ENCODE peak calls at places on chromosome X, in ten cellular contexts. R is tibial nerve, F is uterus, G is sigmoid colon, A is right lobe of liver, L is stomach, V is heart left ventricle, W is A549, D is IMR-90, H is Peyer's patch. C is an unnamed sample.

GRCh38 chrX:120795301-120795700 is 80.4 kb downstream of the CT47B1 start:
- DNase-seq in D (no peak), H (no peak), F (no peak), G (no peak), W (no peak), V (no peak), R (no peak), L (no peak), A (no peak), C (no peak)

GRCh38 chrX:136762820-136763452 is 17.8 kb downstream of the ARHGEF6 start:
- DNase-seq in R (no peak), H (no peak), A (no peak), F (no peak), W (no peak), D (no peak), L (no peak), V (no peak), G (no peak), C (no peak)

GRCh38 chrX:56763556-56764152 is 34.6 kb downstream of the NBDY start:
- DNase-seq in D (peak), A (peak), G (peak), L (peak), H (peak), F (peak), W (no peak), R (no peak), V (peak), C (peak)

GRCh38 chrX:20382518-20383291 is 116.0 kb upstream of the RPS6KA3 start:
- DNase-seq in F (no peak), W (peak), L (no peak), V (no peak), D (no peak), A (no peak), H (peak), G (no peak), R (no peak), C (no peak)

GRCh38 chrX:95058815-95059214 is 1384.8 kb downstream of the FAM133A start:
- DNase-seq in G (no peak), V (no peak), A (no peak), F (no peak), D (peak), R (no peak), L (no peak), H (no peak), W (peak), C (no peak)

GRCh38 chrX:76148011-76148665 is 24.7 kb upstream of the PBDC1 start:
- DNase-seq in A (no peak), H (no peak), R (no peak), L (no peak), F (peak), W (no peak), G (no peak), V (no peak), D (peak), C (no peak)

GRCh38 chrX:43676960-43677582 is 21.0 kb downstream of the MAOA start:
- DNase-seq in W (peak), V (no peak), F (no peak), R (no peak), A (no peak), L (no peak), G (no peak), D (no peak), H (no peak), C (no peak)

GRCh38 chrX:49879656-49880277 is 483 bp downstream of the USP27X start:
- DNase-seq in G (no peak), W (no peak), H (no peak), D (peak), V (no peak), F (no peak), L (no peak), A (no peak), R (no peak), C (no peak)

GRCh38 chrX:134821901-134822300 is 163.6 kb upstream of the PLAC1 start:
- DNase-seq in V (no peak), R (no peak), D (peak), L (no peak), G (no peak), W (no peak), F (no peak), A (no peak), H (no peak), C (no peak)

GRCh38 chrX:72430405-72430968 is 124.8 kb upstream of the CITED1 start:
- DNase-seq in H (no peak), V (no peak), F (no peak), R (no peak), A (no peak), L (no peak), G (no peak), D (no peak), W (no peak), C (no peak)

GRCh38 chrX:43559643-43560042 is 96.5 kb upstream of the MAOA start:
- DNase-seq in W (peak), G (peak), F (peak), A (peak), H (peak), D (peak), L (peak), V (peak), R (peak), C (peak)

GRCh38 chrX:112839856-112840255 is 775 bp downstream of the AMOT start:
- DNase-seq in W (no peak), R (no peak), D (no peak), G (no peak), V (no peak), F (no peak), A (no peak), H (no peak), L (no peak), C (no peak)

GRCh38 chrX:41695464-41695863 is 6.7 kb downstream of the GPR34 start:
- DNase-seq in A (no peak), R (no peak), L (no peak), V (no peak), F (no peak), W (peak), D (peak), G (no peak), H (no peak), C (no peak)

GRCh38 chrX:45758319-45758718 is 557.6 kb upstream of the DIPK2B start:
- DNase-seq in H (peak), L (no peak), R (no peak), W (no peak), A (no peak), F (no peak), G (no peak), D (peak), V (no peak), C (no peak)

GRCh38 chrX:45758738-45759397 is 558.2 kb upstream of the DIPK2B start:
- DNase-seq in H (peak), R (no peak), W (no peak), F (no peak), D (peak), L (no peak), G (no peak), V (no peak), A (no peak), C (no peak)

GRCh38 chrX:45756562-45756961 is 555.9 kb upstream of the DIPK2B start:
- DNase-seq in L (no peak), W (no peak), A (no peak), H (no peak), V (no peak), R (no peak), D (no peak), F (no peak), G (no peak), C (no peak)

GRCh38 chrX:45755719-45756118 is 555.0 kb upstream of the DIPK2B start:
- DNase-seq in R (no peak), H (no peak), D (no peak), L (no peak), G (no peak), F (no peak), A (no peak), W (no peak), V (no peak), C (no peak)

GRCh38 chrX:45757272-45757671 is 556.6 kb upstream of the DIPK2B start:
- DNase-seq in R (no peak), A (no peak), F (no peak), D (no peak), L (no peak), H (no peak), G (no peak), W (no peak), V (no peak), C (no peak)
- H3K4me3 ChIP-seq in R (no peak), A (no peak), F (no peak), D (no peak), L (no peak), H (no peak), G (no peak), W (no peak), V (no peak), C (no peak)

GRCh38 chrX:85963736-85964135 is 83.6 kb downstream of the CHM start:
- DNase-seq in V (no peak), G (no peak), F (no peak), H (no peak), L (no peak), D (peak), A (no peak), R (no peak), W (peak), C (no peak)
- TF ChIP-seq POLR2A in V (no peak), G (no peak), F (no peak), H (no peak), L (no peak), D (no peak), A (no peak), R (no peak), W (no peak), C (no peak)

DNA sequence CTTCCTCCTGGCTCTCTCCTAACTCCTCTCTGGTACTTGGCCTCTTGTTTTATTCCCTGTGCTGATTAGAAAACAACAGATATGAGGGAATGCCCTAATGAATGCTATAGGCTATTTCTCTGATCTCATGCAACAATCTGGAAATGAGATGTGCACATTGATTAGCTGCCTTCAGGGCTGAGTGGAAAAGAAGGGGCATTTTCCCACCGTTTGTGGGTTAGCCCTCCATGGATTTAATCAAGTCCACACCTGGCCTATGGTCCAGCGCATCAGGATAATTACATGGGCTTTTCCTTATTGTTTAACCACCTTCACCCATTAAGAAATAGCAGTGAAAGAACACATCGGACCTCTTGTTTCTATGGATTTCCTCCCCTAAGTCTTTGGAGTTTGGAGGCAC is 70.0 kb downstream of the CAPN6 start:
- DNase-seq in F (no peak), H (no peak), R (no peak), W (no peak), G (no peak), D (no peak), V (no peak), A (no peak), L (no peak), C (no peak)
- H3K4me3 ChIP-seq in F (no peak), H (no peak), R (no peak), W (no peak), G (no peak), D (no peak), V (no peak), A (no peak), L (no peak), C (no peak)

GRCh38 chrX:54995621-54996020 is 1.6 kb upstream of the PFKFB1 start:
- DNase-seq in R (no peak), G (no peak), V (no peak), D (no peak), A (no peak), W (no peak), L (no peak), H (no peak), F (no peak), C (no peak)

GRCh38 chrX:54994668-54995452 is 872 bp upstream of the PFKFB1 start:
- DNase-seq in G (no peak), F (no peak), V (no peak), A (peak), H (no peak), L (no peak), W (no peak), D (no peak), R (no peak), C (peak)

GRCh38 chrX:54994099-54994498 is at the start of gene PFKFB1:
- DNase-seq in V (no peak), G (no peak), L (no peak), W (no peak), R (no peak), D (no peak), H (no peak), A (peak), F (no peak), C (no peak)

GRCh38 chrX:55004231-55004630 is 4.1 kb downstream of the APEX2 start:
- DNase-seq in V (no peak), W (no peak), R (no peak), F (no peak), A (no peak), L (no peak), D (no peak), H (no peak), G (no peak), C (no peak)

DNA sequence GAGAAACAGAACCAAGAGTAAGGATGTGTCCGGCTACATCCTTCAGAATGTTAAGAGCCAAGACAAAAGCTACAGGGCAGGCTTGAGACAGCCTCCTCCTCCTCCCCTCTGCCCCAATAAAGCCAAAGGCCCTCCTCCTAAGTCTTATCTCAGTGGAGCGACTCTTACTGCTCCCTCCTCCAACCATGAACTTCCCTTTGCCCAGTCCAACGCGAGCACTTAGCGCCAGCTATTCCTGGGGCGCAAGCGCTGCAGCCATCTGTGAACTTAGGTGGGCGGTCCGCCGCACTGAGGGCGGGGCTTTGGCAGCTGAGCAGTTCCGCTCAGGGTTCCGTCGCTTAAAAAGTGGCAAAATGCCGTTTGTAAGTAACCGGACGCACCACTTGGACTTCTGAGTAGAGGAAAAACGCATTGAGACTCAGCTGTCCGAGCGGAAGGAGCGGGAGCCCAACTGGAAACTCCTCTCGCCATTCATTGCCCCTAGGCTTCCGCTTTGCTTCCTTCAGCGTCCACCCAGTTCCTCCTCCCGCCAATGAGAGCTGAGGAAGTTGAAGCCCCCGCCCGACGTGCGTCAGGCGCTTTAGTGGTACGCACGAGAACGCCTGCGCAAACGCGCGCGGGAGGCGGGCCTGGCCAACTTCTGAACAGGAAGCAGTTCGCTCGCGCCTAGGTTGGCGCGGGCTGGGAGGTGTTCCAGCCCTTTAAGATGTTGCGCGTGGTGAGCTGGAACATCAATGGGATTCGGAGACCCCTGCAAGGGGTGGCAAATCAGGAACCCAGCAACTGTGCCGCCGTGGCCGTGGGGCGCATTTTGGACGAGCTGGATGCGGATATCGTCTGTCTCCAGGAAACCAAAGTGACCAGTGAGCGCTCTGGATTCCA is at the start of gene APEX2:
- DNase-seq in L (peak), W (peak), A (peak), G (peak), D (peak), F (peak), V (peak), R (peak), H (peak), C (peak)
- TF ChIP-seq POLR2A in L (peak), W (peak), A (peak), G (peak), D (peak), F (peak), V (no peak), R (peak), H (peak), C (peak)

GRCh38 chrX:129980043-129980442 is 2.4 kb upstream of the BCORL1 start:
- DNase-seq in V (peak), W (no peak), L (peak), D (no peak), F (peak), G (peak), R (peak), H (peak), A (peak), C (no peak)
- H3K4me3 ChIP-seq in V (no peak), W (no peak), L (no peak), D (peak), F (no peak), G (no peak), R (peak), H (no peak), A (no peak), C (no peak)